ENCODE peak calls at places on chromosomes 3 and 15, in seven cellular contexts. H is AML-193; R is activated CD4-positive, alpha-beta memory T cell treated with anti-CD3 and anti-CD28 coated beads for 36 hours; B is foreskin fibroblast; J is GM23338; P is HuH-7.5; N is stimulated activated CD8-positive, alpha-beta memory T cell treated with anti-CD3 and anti-CD28 coated beads, Interleukin-4, amount 100 ng/mL, for 48 hours. M is an unnamed sample.
A peak's percentile ranks its signal among the peaks of the same experiment; 100 is the strongest.

GRCh38 chr3:194971965-194972364 is 286.3 kb downstream of the FAM43A start:
- DNase-seq in N (peak; percentile 17), P (no peak), J (peak; percentile 11), R (no peak), H (no peak), B (no peak), M (no peak)

GRCh38 chr3:46991406-46992165 is 12.1 kb downstream of the NBEAL2 start:
- DNase-seq in R (no peak), H (no peak), N (no peak), B (no peak), J (no peak), P (no peak), M (no peak)

GRCh38 chr15:44719293-44719999 is 8.1 kb downstream of the B2M start:
- DNase-seq in P (no peak), B (peak; percentile 60), N (peak; percentile 80), R (peak; percentile 87), H (peak; percentile 20), J (peak; percentile 33), M (no peak)

GRCh38 chr3:72155391-72156064 is 370.6 kb upstream of the PROK2 start:
- DNase-seq in P (no peak), N (no peak), J (no peak), H (no peak), R (no peak), B (peak; percentile 99), M (peak; percentile 38)

GRCh38 chr3:137325934-137326333 is 368.2 kb downstream of the IL20RB start:
- DNase-seq in J (no peak), R (no peak), N (no peak), P (no peak), B (no peak), H (no peak), M (no peak)

GRCh38 chr15:86837631-86838030 is 758.0 kb downstream of the AGBL1 start:
- DNase-seq in B (no peak), J (peak; percentile 2), R (no peak), H (no peak), P (no peak), N (no peak), M (no peak)

GRCh38 chr15:36590838-36591237 is 11.4 kb downstream of the CDIN1 start:
- DNase-seq in N (no peak), J (no peak), P (no peak), B (peak; percentile 31), H (no peak), R (no peak), M (no peak)

GRCh38 chr15:38688761-38689160 is 124.1 kb upstream of the RASGRP1 start:
- DNase-seq in J (no peak), R (peak; percentile 92), N (peak; percentile 79), H (no peak), P (no peak), B (no peak), M (no peak)

GRCh38 chr15:95690631-95691340 is 639.7 kb upstream of the NR2F2 start:
- DNase-seq in R (no peak), J (peak; percentile 18), H (no peak), N (no peak), B (no peak), P (no peak), M (no peak)